ENCODE peak calls at places on chromosomes 2 and 18, in eight cellular contexts. One of them, this sample, is unnamed.

GRCh38 chr2:146239392-146240135 is 1605.3 kb upstream of the ACVR2A start:
- DNase-seq in activated CD8-positive, alpha-beta memory T cell treated with anti-CD3 and anti-CD28 coated beads, Interleukin-2, amount 50 U/mL, for 48 hours: no peak
- DNase-seq in body of pancreas: no peak
- DNase-seq in GM10248: no peak
- DNase-seq in amygdala: no peak
- DNase-seq in right cardiac atrium: no peak
- DNase-seq in GDM1: no peak
- DNase-seq in esophagus squamous epithelium: no peak
- DNase-seq in this sample: no peak

GRCh38 chr18:35134190-35134730 is 93.0 kb downstream of the MAPRE2 start:
- DNase-seq in amygdala: no peak
- DNase-seq in esophagus squamous epithelium: no peak
- DNase-seq in GDM1: no peak
- DNase-seq in GM10248: no peak
- DNase-seq in body of pancreas: no peak
- DNase-seq in activated CD8-positive, alpha-beta memory T cell treated with anti-CD3 and anti-CD28 coated beads, Interleukin-2, amount 50 U/mL, for 48 hours: no peak
- DNase-seq in right cardiac atrium: no peak
- DNase-seq in this sample: no peak

GRCh38 chr2:120552800-120553471 is 182.7 kb upstream of the GLI2 start:
- DNase-seq in amygdala: no peak
- DNase-seq in activated CD8-positive, alpha-beta memory T cell treated with anti-CD3 and anti-CD28 coated beads, Interleukin-2, amount 50 U/mL, for 48 hours: peak; percentile 55
- DNase-seq in GDM1: no peak
- DNase-seq in body of pancreas: peak; percentile 98
- DNase-seq in esophagus squamous epithelium: no peak
- DNase-seq in GM10248: peak; percentile 56
- DNase-seq in right cardiac atrium: peak; percentile 94
- DNase-seq in this sample: no peak

GRCh38 chr2:26653207-26654060 is 12.3 kb upstream of the CIB4 start:
- DNase-seq in right cardiac atrium: no peak
- DNase-seq in esophagus squamous epithelium: no peak
- DNase-seq in GM10248: no peak
- DNase-seq in GDM1: no peak
- DNase-seq in amygdala: no peak
- DNase-seq in activated CD8-positive, alpha-beta memory T cell treated with anti-CD3 and anti-CD28 coated beads, Interleukin-2, amount 50 U/mL, for 48 hours: no peak
- DNase-seq in body of pancreas: no peak
- DNase-seq in this sample: no peak

GRCh38 chr2:119240311-119241204 is 16.9 kb downstream of the STEAP3 start:
- DNase-seq in body of pancreas: peak; percentile 92
- DNase-seq in GM10248: no peak
- DNase-seq in esophagus squamous epithelium: no peak
- DNase-seq in right cardiac atrium: peak; percentile 86
- DNase-seq in amygdala: no peak
- DNase-seq in activated CD8-positive, alpha-beta memory T cell treated with anti-CD3 and anti-CD28 coated beads, Interleukin-2, amount 50 U/mL, for 48 hours: no peak
- DNase-seq in GDM1: no peak
- DNase-seq in this sample: no peak

GRCh38 chr18:62844850-62845643 is 129.7 kb downstream of the PHLPP1 start:
- DNase-seq in GM10248: peak; percentile 27
- DNase-seq in amygdala: no peak
- DNase-seq in right cardiac atrium: no peak
- DNase-seq in GDM1: no peak
- DNase-seq in activated CD8-positive, alpha-beta memory T cell treated with anti-CD3 and anti-CD28 coated beads, Interleukin-2, amount 50 U/mL, for 48 hours: peak; percentile 53
- DNase-seq in esophagus squamous epithelium: no peak
- DNase-seq in body of pancreas: no peak
- DNase-seq in this sample: no peak

GRCh38 chr2:172735646-172736418 is at the start of gene RAPGEF4:
- DNase-seq in right cardiac atrium: no peak
- DNase-seq in activated CD8-positive, alpha-beta memory T cell treated with anti-CD3 and anti-CD28 coated beads, Interleukin-2, amount 50 U/mL, for 48 hours: no peak
- DNase-seq in body of pancreas: no peak
- DNase-seq in amygdala: no peak
- DNase-seq in GM10248: peak; percentile 20
- DNase-seq in esophagus squamous epithelium: no peak
- DNase-seq in GDM1: no peak
- DNase-seq in this sample: no peak

GRCh38 chr2:118496467-118496866 is 351.0 kb downstream of the EN1 start:
- DNase-seq in esophagus squamous epithelium: no peak
- DNase-seq in activated CD8-positive, alpha-beta memory T cell treated with anti-CD3 and anti-CD28 coated beads, Interleukin-2, amount 50 U/mL, for 48 hours: no peak
- DNase-seq in amygdala: no peak
- DNase-seq in GDM1: no peak
- DNase-seq in GM10248: no peak
- DNase-seq in right cardiac atrium: no peak
- DNase-seq in body of pancreas: no peak
- DNase-seq in this sample: no peak

GRCh38 chr18:79965119-79965902 is 868 bp downstream of the HSBP1L1 start:
- DNase-seq in right cardiac atrium: peak; percentile 71
- DNase-seq in GM10248: no peak
- DNase-seq in activated CD8-positive, alpha-beta memory T cell treated with anti-CD3 and anti-CD28 coated beads, Interleukin-2, amount 50 U/mL, for 48 hours: no peak
- DNase-seq in GDM1: no peak
- DNase-seq in body of pancreas: peak; percentile 68
- DNase-seq in esophagus squamous epithelium: no peak
- DNase-seq in amygdala: no peak
- DNase-seq in this sample: no peak

GRCh38 chr2:219027511-219028055 is 13.7 kb downstream of the CFAP65 start:
- DNase-seq in GM10248: no peak
- DNase-seq in right cardiac atrium: no peak
- DNase-seq in body of pancreas: no peak
- DNase-seq in amygdala: no peak
- DNase-seq in activated CD8-positive, alpha-beta memory T cell treated with anti-CD3 and anti-CD28 coated beads, Interleukin-2, amount 50 U/mL, for 48 hours: no peak
- DNase-seq in esophagus squamous epithelium: no peak
- DNase-seq in GDM1: no peak
- DNase-seq in this sample: no peak

GRCh38 chr2:167862787-167863186 is 384.6 kb downstream of the STK39 start:
- DNase-seq in esophagus squamous epithelium: no peak
- DNase-seq in activated CD8-positive, alpha-beta memory T cell treated with anti-CD3 and anti-CD28 coated beads, Interleukin-2, amount 50 U/mL, for 48 hours: no peak
- DNase-seq in right cardiac atrium: no peak
- DNase-seq in amygdala: no peak
- DNase-seq in GDM1: no peak
- DNase-seq in GM10248: no peak
- DNase-seq in body of pancreas: no peak
- DNase-seq in this sample: no peak